ENCODE peak calls at places on chromosome 1, in ten cellular contexts. P, Y, V, X, Z, N, K, M, D and S are unnamed samples.

GRCh38 chr1:61459345-61459744 is 265.6 kb downstream of the TM2D1 start:
- DNase-seq in P (no peak), Y (no peak), V (no peak), X (no peak), Z (no peak), N (no peak), K (no peak), M (no peak), D (no peak), S (no peak)

GRCh38 chr1:29383972-29384371 is 147.7 kb downstream of the PTPRU start:
- DNase-seq in P (no peak), Y (no peak), V (no peak), X (peak), Z (peak), N (peak), K (no peak), M (no peak), D (no peak), S (peak)

GRCh38 chr1:100364731-100365130 is 12.4 kb downstream of the CDC14A start:
- DNase-seq in P (no peak), Y (no peak), V (no peak), X (no peak), Z (no peak), N (no peak), K (no peak), M (no peak), D (peak), S (no peak)

GRCh38 chr1:110967256-110967655 is 3.5 kb upstream of the LRIF1 start:
- DNase-seq in P (no peak), Y (no peak), V (no peak), X (no peak), Z (no peak), N (no peak), K (no peak), M (no peak), D (no peak), S (no peak)

GRCh38 chr1:67766117-67766978 is 66.9 kb downstream of the GNG12 start:
- DNase-seq in P (no peak), Y (peak), V (peak), X (peak), Z (peak), N (peak), K (peak), M (no peak), D (peak), S (peak)

GRCh38 chr1:117967900-117968299 is 38.4 kb downstream of the WDR3 start:
- DNase-seq in P (no peak), Y (no peak), V (no peak), X (no peak), Z (peak), N (no peak), K (no peak), M (no peak), D (no peak), S (peak)

GRCh38 chr1:235852887-235853286 is 13.8 kb downstream of the LYST start:
- DNase-seq in P (no peak), Y (no peak), V (no peak), X (no peak), Z (peak), N (peak), K (no peak), M (no peak), D (no peak), S (no peak)

GRCh38 chr1:219555802-219556201 is 57.1 kb downstream of the ZC3H11B start:
- DNase-seq in P (peak), Y (no peak), V (peak), X (peak), Z (peak), N (peak), K (no peak), M (no peak), D (no peak), S (peak)

GRCh38 chr1:235632538-235633219 is 16.9 kb downstream of the GNG4 start:
- DNase-seq in P (no peak), Y (no peak), V (no peak), X (peak), Z (peak), N (peak), K (no peak), M (no peak), D (peak), S (peak)

GRCh38 chr1:6870086-6870485 is 84.8 kb downstream of the CAMTA1 start:
- DNase-seq in P (no peak), Y (no peak), V (no peak), X (no peak), Z (peak), N (no peak), K (no peak), M (no peak), D (no peak), S (no peak)

GRCh38 chr1:112866981-112867380 is 89.0 kb downstream of the SLC16A1 start:
- DNase-seq in P (no peak), Y (no peak), V (no peak), X (no peak), Z (no peak), N (no peak), K (no peak), M (no peak), D (no peak), S (no peak)

GRCh38 chr1:243280571-243281129 is 24.8 kb downstream of the SDCCAG8 start:
- DNase-seq in P (no peak), Y (no peak), V (no peak), X (no peak), Z (no peak), N (no peak), K (no peak), M (no peak), D (no peak), S (no peak)

GRCh38 chr1:163361123-163361934 is 39.6 kb downstream of the NUF2 start:
- DNase-seq in P (no peak), Y (no peak), V (no peak), X (peak), Z (no peak), N (no peak), K (peak), M (no peak), D (peak), S (peak)

GRCh38 chr1:1282998-1283397 is 2.8 kb downstream of the SCNN1D start:
- DNase-seq in P (no peak), Y (no peak), V (no peak), X (peak), Z (peak), N (no peak), K (no peak), M (no peak), D (no peak), S (peak)

GRCh38 chr1:24769656-24770651 is 24.7 kb downstream of the CLIC4 start:
- DNase-seq in P (peak), Y (no peak), V (peak), X (peak), Z (peak), N (peak), K (no peak), M (no peak), D (no peak), S (peak)

GRCh38 chr1:11648039-11648438 is 6.2 kb downstream of the FBXO2 start:
- DNase-seq in P (no peak), Y (peak), V (no peak), X (no peak), Z (no peak), N (no peak), K (no peak), M (no peak), D (no peak), S (no peak)

GRCh38 chr1:238861342-238861741 is 525.0 kb upstream of the CHRM3 start:
- DNase-seq in P (no peak), Y (no peak), V (no peak), X (no peak), Z (no peak), N (no peak), K (no peak), M (no peak), D (peak), S (no peak)

GRCh38 chr1:115445090-115445489 is 107.0 kb upstream of the NGF start:
- DNase-seq in P (no peak), Y (no peak), V (no peak), X (no peak), Z (no peak), N (no peak), K (no peak), M (no peak), D (no peak), S (no peak)

GRCh38 chr1:76130992-76131391 is 56.4 kb downstream of the ST6GALNAC3 start:
- DNase-seq in P (no peak), Y (no peak), V (no peak), X (no peak), Z (no peak), N (no peak), K (no peak), M (no peak), D (no peak), S (no peak)

GRCh38 chr1:162712317-162713029 is 78.0 kb upstream of the HSD17B7 start:
- DNase-seq in P (no peak), Y (no peak), V (no peak), X (no peak), Z (no peak), N (no peak), K (no peak), M (no peak), D (no peak), S (no peak)

GRCh38 chr1:94322696-94323095 is 85.3 kb upstream of the ARHGAP29 start:
- DNase-seq in P (no peak), Y (no peak), V (no peak), X (peak), Z (no peak), N (no peak), K (no peak), M (no peak), D (no peak), S (peak)

GRCh38 chr1:209102120-209102519 is 481.4 kb upstream of the CAMK1G start:
- DNase-seq in P (no peak), Y (no peak), V (no peak), X (no peak), Z (no peak), N (no peak), K (no peak), M (no peak), D (no peak), S (no peak)

GRCh38 chr1:90339822-90340221 is 344.9 kb downstream of the ZNF326 start:
- DNase-seq in P (no peak), Y (no peak), V (no peak), X (no peak), Z (no peak), N (no peak), K (no peak), M (no peak), D (peak), S (no peak)

GRCh38 chr1:11984121-11984520 is 3.9 kb downstream of the MFN2 start:
- DNase-seq in P (no peak), Y (no peak), V (no peak), X (no peak), Z (no peak), N (no peak), K (no peak), M (no peak), D (no peak), S (no peak)

GRCh38 chr1:222357252-222357651 is 190.7 kb downstream of the HHIPL2 start:
- DNase-seq in P (no peak), Y (no peak), V (no peak), X (no peak), Z (no peak), N (no peak), K (no peak), M (no peak), D (no peak), S (no peak)

GRCh38 chr1:209777587-209777986 is 6.8 kb downstream of the C1orf74 start:
- DNase-seq in P (no peak), Y (no peak), V (no peak), X (no peak), Z (no peak), N (no peak), K (no peak), M (no peak), D (no peak), S (no peak)

GRCh38 chr1:204376919-204377799 is 17.4 kb upstream of the PLEKHA6 start:
- DNase-seq in P (no peak), Y (no peak), V (no peak), X (peak), Z (no peak), N (no peak), K (no peak), M (peak), D (no peak), S (no peak)

GRCh38 chr1:156619582-156619955 is 354 bp downstream of the HAPLN2 start:
- DNase-seq in P (no peak), Y (no peak), V (no peak), X (no peak), Z (no peak), N (no peak), K (no peak), M (no peak), D (no peak), S (no peak)
- TF ChIP-seq CTCF in P (no peak), Y (no peak), V (no peak), X (peak), Z (no peak), N (no peak), K (no peak), M (no peak), D (no peak), S (no peak)

DNA sequence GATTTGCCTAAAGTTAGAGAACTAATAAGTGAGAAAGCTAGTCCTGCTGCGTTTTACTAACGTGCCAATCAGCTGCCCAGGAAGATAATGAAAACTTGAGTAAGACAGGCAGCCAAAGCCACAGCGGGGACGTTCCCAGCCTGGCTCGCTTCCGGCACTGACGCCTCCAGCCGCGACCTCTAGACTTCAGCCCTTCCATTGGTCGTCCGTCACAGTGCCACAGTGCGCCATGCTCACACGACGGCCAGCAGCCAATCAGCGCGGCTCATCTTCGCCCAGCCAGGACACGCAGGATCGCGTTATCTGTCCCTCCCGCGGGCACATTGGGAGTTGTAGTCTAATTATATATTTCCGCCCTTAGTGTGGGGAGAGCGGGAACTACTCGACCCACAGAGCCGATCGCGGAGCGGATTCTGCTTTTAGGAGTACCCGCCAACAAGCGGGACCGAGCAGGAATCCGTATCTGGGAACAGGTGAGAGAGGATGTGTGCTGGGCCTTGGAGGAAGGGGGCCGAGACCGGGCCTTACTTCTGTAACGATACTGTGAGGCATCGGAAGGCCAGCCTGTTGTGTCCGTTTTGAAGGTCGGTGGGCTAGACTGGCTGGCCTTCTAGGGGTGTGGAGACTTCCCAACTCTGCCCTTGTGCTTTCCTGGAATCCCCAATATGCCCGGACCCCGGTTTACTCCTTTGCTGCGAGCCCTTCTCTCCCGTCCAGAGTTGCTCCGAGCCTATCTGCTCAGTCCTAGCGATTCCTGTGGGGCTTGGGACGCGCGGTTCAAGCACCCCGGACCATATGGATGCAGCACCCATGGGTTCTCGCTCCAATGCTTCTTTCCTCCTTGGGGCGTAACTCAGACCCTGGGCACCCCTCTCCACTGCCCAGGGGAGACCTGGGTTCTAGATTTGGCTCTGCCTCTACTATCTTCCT is at the start of gene FDPS:
- DNase-seq in P (peak), Y (peak), V (peak), X (peak), Z (peak), N (peak), K (peak), M (peak), D (peak), S (peak)
- TF ChIP-seq CTCF in P (peak), Y (peak), V (peak), X (no peak), Z (no peak), N (no peak), K (no peak), M (no peak), D (no peak), S (no peak)

GRCh38 chr1:58781541-58782307 is 2.1 kb downstream of the JUN start:
- DNase-seq in P (peak), Y (peak), V (peak), X (peak), Z (peak), N (peak), K (peak), M (peak), D (peak), S (peak)
- TF ChIP-seq CTCF in P (peak), Y (peak), V (peak), X (peak), Z (peak), N (peak), K (peak), M (peak), D (no peak), S (peak)

DNA sequence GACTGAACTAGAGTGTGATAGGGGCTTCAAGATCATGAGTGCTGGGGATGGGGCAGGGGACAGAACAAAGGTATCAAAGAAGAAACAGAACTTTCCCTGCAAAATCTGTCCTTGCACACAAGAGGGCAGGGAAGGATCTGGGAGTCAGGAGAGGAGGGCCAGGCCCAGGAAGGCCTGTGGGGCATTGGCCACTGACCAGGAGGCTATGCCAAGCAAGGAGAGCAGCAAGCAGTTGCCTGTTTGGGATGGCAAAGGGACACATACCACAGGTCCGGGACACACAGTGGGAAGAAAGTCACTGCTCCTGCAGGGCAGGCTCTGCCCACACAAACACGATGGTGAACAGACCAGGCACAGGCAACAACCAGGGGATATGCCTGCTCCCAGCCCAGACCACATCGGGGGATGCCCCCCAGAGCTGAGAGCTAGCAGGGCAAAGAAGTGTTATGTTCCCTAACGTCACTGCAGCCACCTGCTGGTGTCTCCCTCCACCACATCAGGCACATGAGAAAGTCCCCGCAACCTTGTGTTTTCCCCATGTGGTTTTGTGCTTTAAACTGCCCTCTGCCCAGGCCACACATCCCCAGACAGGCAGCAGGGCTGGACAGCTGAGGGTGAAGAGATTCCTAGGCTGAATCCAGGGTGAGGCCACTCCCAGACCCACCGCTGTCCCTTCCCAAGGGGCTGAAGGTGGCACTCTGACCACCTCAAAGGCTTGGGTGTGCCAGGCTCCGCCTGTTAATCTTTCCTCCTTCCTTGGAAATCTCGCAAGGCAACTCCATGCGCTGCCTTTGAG is 53.6 kb downstream of the KIF21B start:
- DNase-seq in P (no peak), Y (no peak), V (no peak), X (no peak), Z (no peak), N (no peak), K (no peak), M (peak), D (no peak), S (peak)
- TF ChIP-seq CTCF in P (no peak), Y (no peak), V (no peak), X (peak), Z (no peak), N (no peak), K (no peak), M (no peak), D (no peak), S (no peak)